ENCODE peak calls at places on chromosome 2, in four cellular contexts. One of them, this sample, is unnamed.

GRCh38 chr2:205806126-205806905 is 124.0 kb downstream of the NRP2 start:
- DNase-seq in HepG2: peak; percentile 56
- DNase-seq in A549: peak; percentile 28
- DNase-seq in GM12878: no peak
- DNase-seq in this sample: no peak

GRCh38 chr2:155368934-155369333 is 670.4 kb downstream of the KCNJ3 start:
- DNase-seq in HepG2: peak; percentile 12
- DNase-seq in A549: peak; percentile 19
- DNase-seq in GM12878: no peak
- DNase-seq in this sample: no peak

GRCh38 chr2:98134138-98134537 is 47.2 kb downstream of the VWA3B start:
- DNase-seq in HepG2: no peak
- DNase-seq in A549: no peak
- DNase-seq in GM12878: peak; percentile 15
- DNase-seq in this sample: peak; percentile 8

GRCh38 chr2:97763176-97763845 is 49.9 kb downstream of the ZAP70 start:
- DNase-seq in HepG2: no peak
- DNase-seq in A549: no peak
- DNase-seq in GM12878: no peak
- DNase-seq in this sample: no peak

GRCh38 chr2:161946489-161947107 is 127.4 kb downstream of the DPP4 start:
- DNase-seq in HepG2: peak; percentile 18
- DNase-seq in A549: peak; percentile 12
- DNase-seq in GM12878: no peak
- DNase-seq in this sample: no peak

GRCh38 chr2:62219407-62220159 is 23.7 kb downstream of the B3GNT2 start:
- DNase-seq in HepG2: no peak
- DNase-seq in A549: no peak
- DNase-seq in GM12878: no peak
- DNase-seq in this sample: no peak

GRCh38 chr2:203789613-203790012 is 78.0 kb upstream of the CTLA4 start:
- DNase-seq in HepG2: no peak
- DNase-seq in A549: no peak
- DNase-seq in GM12878: no peak
- DNase-seq in this sample: no peak

GRCh38 chr2:136122654-136123053 is 4.7 kb upstream of the CXCR4 start:
- DNase-seq in HepG2: no peak
- DNase-seq in A549: no peak
- DNase-seq in GM12878: no peak
- DNase-seq in this sample: no peak

GRCh38 chr2:231601356-231602229 is 8.9 kb downstream of the TEX44 start:
- DNase-seq in HepG2: peak; percentile 75
- DNase-seq in A549: peak; percentile 91
- DNase-seq in GM12878: no peak
- DNase-seq in this sample: peak; percentile 65

GRCh38 chr2:217986256-217986961 is 16.4 kb downstream of the TNS1 start:
- DNase-seq in HepG2: no peak
- DNase-seq in A549: no peak
- DNase-seq in GM12878: no peak
- DNase-seq in this sample: no peak

GRCh38 chr2:235052514-235053354 is 100.9 kb downstream of the SH3BP4 start:
- DNase-seq in HepG2: no peak
- DNase-seq in A549: no peak
- DNase-seq in GM12878: no peak
- DNase-seq in this sample: no peak

GRCh38 chr2:62333961-62334360 is 138.0 kb downstream of the B3GNT2 start:
- DNase-seq in HepG2: no peak
- DNase-seq in A549: no peak
- DNase-seq in GM12878: no peak
- DNase-seq in this sample: no peak

GRCh38 chr2:66984864-66985263 is 412.3 kb upstream of the ETAA1 start:
- DNase-seq in HepG2: no peak
- DNase-seq in A549: no peak
- DNase-seq in GM12878: no peak
- DNase-seq in this sample: no peak

GRCh38 chr2:17539596-17539992 is 902 bp upstream of the VSNL1 start:
- DNase-seq in HepG2: peak; percentile 83
- DNase-seq in A549: no peak
- DNase-seq in GM12878: no peak
- DNase-seq in this sample: no peak

GRCh38 chr2:128421861-128422311 is 103.2 kb upstream of the HS6ST1 start:
- DNase-seq in HepG2: no peak
- DNase-seq in A549: no peak
- DNase-seq in GM12878: no peak
- DNase-seq in this sample: no peak

GRCh38 chr2:116915673-116916072 is 898.8 kb upstream of the DDX18 start:
- DNase-seq in HepG2: no peak
- DNase-seq in A549: no peak
- DNase-seq in GM12878: no peak
- DNase-seq in this sample: no peak

GRCh38 chr2:233597522-233597921 is 19.9 kb upstream of the UGT1A8 start:
- DNase-seq in HepG2: no peak
- DNase-seq in A549: no peak
- DNase-seq in GM12878: no peak
- DNase-seq in this sample: no peak

GRCh38 chr2:8494589-8494988 is 187.3 kb upstream of the ID2 start:
- DNase-seq in HepG2: no peak
- DNase-seq in A549: no peak
- DNase-seq in GM12878: no peak
- DNase-seq in this sample: no peak

GRCh38 chr2:95316466-95317122 is 19.4 kb downstream of the KCNIP3 start:
- DNase-seq in HepG2: no peak
- DNase-seq in A549: no peak
- DNase-seq in GM12878: no peak
- DNase-seq in this sample: no peak

GRCh38 chr2:223101340-223102039 is 49.5 kb downstream of the KCNE4 start:
- DNase-seq in HepG2: peak; percentile 31
- DNase-seq in A549: peak; percentile 63
- DNase-seq in GM12878: peak; percentile 31
- DNase-seq in this sample: peak; percentile 36

GRCh38 chr2:234996041-234996440 is 44.2 kb downstream of the SH3BP4 start:
- DNase-seq in HepG2: peak; percentile 30
- DNase-seq in A549: no peak
- DNase-seq in GM12878: no peak
- DNase-seq in this sample: no peak

GRCh38 chr2:9385841-9386240 is 37.5 kb downstream of the ITGB1BP1 start:
- DNase-seq in HepG2: no peak
- DNase-seq in A549: no peak
- DNase-seq in GM12878: no peak
- DNase-seq in this sample: no peak

GRCh38 chr2:45616663-45617411 is 5.8 kb upstream of the SRBD1 start:
- DNase-seq in HepG2: no peak
- DNase-seq in A549: peak; percentile 50
- DNase-seq in GM12878: no peak
- DNase-seq in this sample: no peak

GRCh38 chr2:112725545-112726457 is 5.0 kb downstream of the NT5DC4 start:
- DNase-seq in HepG2: peak; percentile 89
- DNase-seq in A549: no peak
- DNase-seq in GM12878: peak; percentile 46
- DNase-seq in this sample: peak; percentile 34

GRCh38 chr2:146730882-146731281 is 1113.9 kb upstream of the ACVR2A start:
- DNase-seq in HepG2: no peak
- DNase-seq in A549: no peak
- DNase-seq in GM12878: no peak
- DNase-seq in this sample: no peak

GRCh38 chr2:132366787-132367186 is 49.8 kb upstream of the GPR39 start:
- DNase-seq in HepG2: no peak
- DNase-seq in A549: no peak
- DNase-seq in GM12878: no peak
- DNase-seq in this sample: no peak

GRCh38 chr2:46306988-46307655 is 9.9 kb downstream of the EPAS1 start:
- DNase-seq in HepG2: peak; percentile 97
- DNase-seq in A549: peak; percentile 56
- DNase-seq in GM12878: no peak
- DNase-seq in this sample: no peak

GRCh38 chr2:45459860-45460259 is 151.2 kb downstream of the SRBD1 start:
- DNase-seq in HepG2: no peak
- DNase-seq in A549: no peak
- DNase-seq in GM12878: no peak
- DNase-seq in this sample: no peak

GRCh38 chr2:237998530-237998929 is 31.7 kb downstream of the UBE2F start:
- DNase-seq in HepG2: peak; percentile 62
- DNase-seq in A549: no peak
- DNase-seq in GM12878: peak; percentile 82
- DNase-seq in this sample: no peak

GRCh38 chr2:28445448-28446258 is 50.2 kb upstream of the PLB1 start:
- DNase-seq in HepG2: no peak
- DNase-seq in A549: peak; percentile 87
- DNase-seq in GM12878: no peak
- DNase-seq in this sample: no peak

GRCh38 chr2:34012728-34013302 is 413.7 kb upstream of the FAM98A start:
- DNase-seq in HepG2: peak; percentile 53
- DNase-seq in A549: peak; percentile 73
- DNase-seq in GM12878: no peak
- DNase-seq in this sample: no peak

GRCh38 chr2:101204400-101205095 is 48.1 kb upstream of the CNOT11 start:
- DNase-seq in HepG2: peak; percentile 40
- DNase-seq in A549: peak; percentile 39
- DNase-seq in GM12878: no peak
- DNase-seq in this sample: peak; percentile 21

GRCh38 chr2:70726186-70726585 is 41.8 kb downstream of the ADD2 start:
- DNase-seq in HepG2: no peak
- DNase-seq in A549: no peak
- DNase-seq in GM12878: no peak
- DNase-seq in this sample: no peak

GRCh38 chr2:49616800-49617199 is 462.5 kb upstream of the FSHR start:
- DNase-seq in HepG2: peak; percentile 30
- DNase-seq in A549: peak; percentile 44
- DNase-seq in GM12878: no peak
- DNase-seq in this sample: no peak

GRCh38 chr2:102591646-102592045 is 27.7 kb upstream of the SLC9A2 start:
- DNase-seq in HepG2: no peak
- DNase-seq in A549: no peak
- DNase-seq in GM12878: no peak
- DNase-seq in this sample: no peak

GRCh38 chr2:3494984-3495666 is 24.2 kb downstream of the ADI1 start:
- DNase-seq in HepG2: no peak
- DNase-seq in A549: no peak
- DNase-seq in GM12878: no peak
- DNase-seq in this sample: no peak
- TF ChIP-seq POLR2AphosphoS2 in HepG2: no peak
- TF ChIP-seq POLR2AphosphoS2 in A549: no peak
- TF ChIP-seq POLR2AphosphoS2 in GM12878: no peak
- TF ChIP-seq POLR2AphosphoS2 in this sample: no peak

GRCh38 chr2:216299588-216299987 is 72.7 kb downstream of the MARCHF4 start:
- DNase-seq in HepG2: no peak
- DNase-seq in A549: no peak
- DNase-seq in GM12878: no peak
- DNase-seq in this sample: no peak
- TF ChIP-seq POLR2AphosphoS2 in HepG2: no peak
- TF ChIP-seq POLR2AphosphoS2 in A549: no peak
- TF ChIP-seq POLR2AphosphoS2 in GM12878: no peak
- TF ChIP-seq POLR2AphosphoS2 in this sample: no peak

GRCh38 chr2:106127282-106127771 is 66.8 kb downstream of the UXS1 start:
- DNase-seq in HepG2: peak; percentile 66
- DNase-seq in A549: no peak
- DNase-seq in GM12878: no peak
- DNase-seq in this sample: no peak

GRCh38 chr2:106124787-106125549 is 69.1 kb downstream of the UXS1 start:
- DNase-seq in HepG2: peak; percentile 75
- DNase-seq in A549: no peak
- DNase-seq in GM12878: no peak
- DNase-seq in this sample: no peak

GRCh38 chr2:106126705-106127281 is 67.3 kb downstream of the UXS1 start:
- DNase-seq in HepG2: peak; percentile 91
- DNase-seq in A549: no peak
- DNase-seq in GM12878: no peak
- DNase-seq in this sample: no peak

GRCh38 chr2:106126295-106126694 is 67.8 kb downstream of the UXS1 start:
- DNase-seq in HepG2: no peak
- DNase-seq in A549: no peak
- DNase-seq in GM12878: no peak
- DNase-seq in this sample: no peak

DNA sequence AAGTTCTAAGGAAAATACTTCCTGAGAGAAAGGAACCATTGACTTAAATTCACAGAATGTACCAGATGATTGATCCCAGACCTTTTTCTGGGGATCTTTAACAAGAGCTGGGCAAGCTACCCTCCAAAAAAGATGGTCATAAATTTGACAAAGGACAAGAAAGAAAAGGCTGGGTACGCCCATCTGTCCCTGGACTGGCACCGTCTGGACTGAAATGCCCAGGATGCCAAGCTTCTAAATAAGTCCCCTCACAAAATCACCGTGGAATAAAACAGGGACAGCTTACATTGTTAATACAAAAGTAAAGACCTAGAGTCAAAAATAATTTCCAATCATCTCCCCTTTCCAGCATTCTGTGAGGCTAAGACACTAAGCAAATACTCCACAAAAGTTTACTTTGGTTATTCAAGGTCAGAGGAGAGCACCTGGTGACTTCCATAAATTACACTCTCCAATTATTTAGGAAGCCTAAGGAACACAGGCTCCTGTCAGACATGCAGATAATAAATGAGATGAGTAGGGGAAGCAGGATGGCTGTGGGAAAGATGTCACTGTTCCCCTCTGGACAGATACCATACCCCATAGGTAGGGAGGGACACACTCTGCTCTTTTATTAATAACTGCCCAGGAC is 69.9 kb downstream of the UXS1 start:
- DNase-seq in HepG2: peak; percentile 55
- DNase-seq in A549: no peak
- DNase-seq in GM12878: no peak
- DNase-seq in this sample: no peak
- TF ChIP-seq POLR2AphosphoS2 in HepG2: no peak
- TF ChIP-seq POLR2AphosphoS2 in A549: no peak
- TF ChIP-seq POLR2AphosphoS2 in GM12878: no peak
- TF ChIP-seq POLR2AphosphoS2 in this sample: no peak

GRCh38 chr2:239075918-239076727 is 228.2 kb downstream of the TWIST2 start:
- DNase-seq in HepG2: no peak
- DNase-seq in A549: no peak
- DNase-seq in GM12878: no peak
- DNase-seq in this sample: no peak
- TF ChIP-seq POLR2AphosphoS2 in HepG2: no peak
- TF ChIP-seq POLR2AphosphoS2 in A549: no peak
- TF ChIP-seq POLR2AphosphoS2 in GM12878: no peak
- TF ChIP-seq POLR2AphosphoS2 in this sample: no peak

GRCh38 chr2:179422037-179422643 is 157.5 kb upstream of the SESTD1 start:
- DNase-seq in HepG2: peak; percentile 75
- DNase-seq in A549: peak; percentile 66
- DNase-seq in GM12878: no peak
- DNase-seq in this sample: peak; percentile 63
- TF ChIP-seq POLR2AphosphoS2 in HepG2: no peak
- TF ChIP-seq POLR2AphosphoS2 in A549: no peak
- TF ChIP-seq POLR2AphosphoS2 in GM12878: no peak
- TF ChIP-seq POLR2AphosphoS2 in this sample: no peak

DNA sequence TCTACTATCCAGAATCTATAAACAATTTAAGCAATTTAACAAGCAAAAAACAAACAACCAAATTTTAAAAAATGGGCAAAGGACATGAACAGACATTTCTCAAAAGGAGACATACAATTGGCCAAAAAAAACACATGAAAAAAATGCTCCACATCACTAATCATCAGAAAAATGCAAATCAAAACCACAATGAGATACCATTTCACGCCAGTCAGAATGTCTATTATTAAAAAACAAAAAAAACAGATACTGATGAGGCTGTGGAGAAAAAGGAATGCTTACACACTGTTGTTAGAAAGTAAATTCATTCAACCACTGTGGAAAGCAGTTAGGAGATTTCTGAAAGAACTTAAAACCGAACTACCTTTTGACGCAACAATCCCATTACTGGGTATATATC is 66.4 kb upstream of the SESTD1 start:
- DNase-seq in HepG2: no peak
- DNase-seq in A549: no peak
- DNase-seq in GM12878: no peak
- DNase-seq in this sample: no peak
- TF ChIP-seq POLR2AphosphoS2 in HepG2: no peak
- TF ChIP-seq POLR2AphosphoS2 in A549: no peak
- TF ChIP-seq POLR2AphosphoS2 in GM12878: no peak
- TF ChIP-seq POLR2AphosphoS2 in this sample: no peak